ENCODE peak calls at places on chromosome 14, in four cellular contexts. One of them, this sample, is unnamed.
A peak's percentile ranks its signal among the peaks of the same experiment; 100 is the strongest.

GRCh38 chr14:85554106-85554505 is 24.2 kb downstream of the FLRT2 start:
- ATAC-seq in HepG2: no peak
- ATAC-seq in GM23338: no peak
- ATAC-seq in K562: no peak
- ATAC-seq in this sample: no peak

GRCh38 chr14:74380172-74380571 is 31.9 kb downstream of the VRTN start:
- ATAC-seq in HepG2: no peak
- ATAC-seq in GM23338: no peak
- ATAC-seq in K562: no peak
- ATAC-seq in this sample: no peak

GRCh38 chr14:84657866-84658385 is 872.0 kb upstream of the FLRT2 start:
- ATAC-seq in HepG2: no peak
- ATAC-seq in GM23338: no peak
- ATAC-seq in K562: no peak
- ATAC-seq in this sample: no peak

GRCh38 chr14:72716471-72716870 is 177.4 kb downstream of the DPF3 start:
- ATAC-seq in HepG2: no peak
- ATAC-seq in GM23338: no peak
- ATAC-seq in K562: no peak
- ATAC-seq in this sample: no peak

GRCh38 chr14:61320806-61321384 is 484 bp upstream of the PRKCH start:
- ATAC-seq in HepG2: peak; percentile 35
- ATAC-seq in GM23338: no peak
- ATAC-seq in K562: no peak
- ATAC-seq in this sample: peak; percentile 29

GRCh38 chr14:80017796-80018195 is 193.5 kb downstream of the DIO2 start:
- ATAC-seq in HepG2: no peak
- ATAC-seq in GM23338: no peak
- ATAC-seq in K562: no peak
- ATAC-seq in this sample: no peak

GRCh38 chr14:44379292-44379977 is 127.6 kb downstream of the FSCB start:
- ATAC-seq in HepG2: no peak
- ATAC-seq in GM23338: no peak
- ATAC-seq in K562: no peak
- ATAC-seq in this sample: no peak

GRCh38 chr14:75499084-75499875 is 23.0 kb upstream of the BATF start:
- ATAC-seq in HepG2: no peak
- ATAC-seq in GM23338: no peak
- ATAC-seq in K562: no peak
- ATAC-seq in this sample: no peak

GRCh38 chr14:67457782-67458181 is 30.7 kb downstream of the TMEM229B start:
- ATAC-seq in HepG2: peak; percentile 72
- ATAC-seq in GM23338: peak; percentile 95
- ATAC-seq in K562: no peak
- ATAC-seq in this sample: no peak

GRCh38 chr14:72745546-72745945 is 148.4 kb downstream of the DPF3 start:
- ATAC-seq in HepG2: no peak
- ATAC-seq in GM23338: no peak
- ATAC-seq in K562: no peak
- ATAC-seq in this sample: no peak

GRCh38 chr14:55638665-55639064 is 58.7 kb downstream of the KTN1 start:
- ATAC-seq in HepG2: no peak
- ATAC-seq in GM23338: no peak
- ATAC-seq in K562: no peak
- ATAC-seq in this sample: no peak

GRCh38 chr14:61519735-61520134 is 175.6 kb upstream of the HIF1A start:
- ATAC-seq in HepG2: no peak
- ATAC-seq in GM23338: no peak
- ATAC-seq in K562: no peak
- ATAC-seq in this sample: no peak

GRCh38 chr14:87979689-87980088 is 13.3 kb downstream of the GALC start:
- ATAC-seq in HepG2: no peak
- ATAC-seq in GM23338: no peak
- ATAC-seq in K562: no peak
- ATAC-seq in this sample: no peak

GRCh38 chr14:50339178-50339804 is 27.2 kb downstream of the DMAC2L start:
- ATAC-seq in HepG2: no peak
- ATAC-seq in GM23338: no peak
- ATAC-seq in K562: no peak
- ATAC-seq in this sample: no peak

GRCh38 chr14:91159182-91159581 is 45.3 kb downstream of the DGLUCY start:
- ATAC-seq in HepG2: no peak
- ATAC-seq in GM23338: no peak
- ATAC-seq in K562: no peak
- ATAC-seq in this sample: no peak

GRCh38 chr14:100159107-100159864 is at the start of gene DEGS2:
- ATAC-seq in HepG2: peak; percentile 33
- ATAC-seq in GM23338: peak; percentile 78
- ATAC-seq in K562: no peak
- ATAC-seq in this sample: peak; percentile 37
- TF ChIP-seq POLR2AphosphoS5 in HepG2: no peak
- TF ChIP-seq POLR2AphosphoS5 in GM23338: peak; percentile 37
- TF ChIP-seq POLR2AphosphoS5 in K562: no peak
- TF ChIP-seq POLR2AphosphoS5 in this sample: no peak

DNA sequence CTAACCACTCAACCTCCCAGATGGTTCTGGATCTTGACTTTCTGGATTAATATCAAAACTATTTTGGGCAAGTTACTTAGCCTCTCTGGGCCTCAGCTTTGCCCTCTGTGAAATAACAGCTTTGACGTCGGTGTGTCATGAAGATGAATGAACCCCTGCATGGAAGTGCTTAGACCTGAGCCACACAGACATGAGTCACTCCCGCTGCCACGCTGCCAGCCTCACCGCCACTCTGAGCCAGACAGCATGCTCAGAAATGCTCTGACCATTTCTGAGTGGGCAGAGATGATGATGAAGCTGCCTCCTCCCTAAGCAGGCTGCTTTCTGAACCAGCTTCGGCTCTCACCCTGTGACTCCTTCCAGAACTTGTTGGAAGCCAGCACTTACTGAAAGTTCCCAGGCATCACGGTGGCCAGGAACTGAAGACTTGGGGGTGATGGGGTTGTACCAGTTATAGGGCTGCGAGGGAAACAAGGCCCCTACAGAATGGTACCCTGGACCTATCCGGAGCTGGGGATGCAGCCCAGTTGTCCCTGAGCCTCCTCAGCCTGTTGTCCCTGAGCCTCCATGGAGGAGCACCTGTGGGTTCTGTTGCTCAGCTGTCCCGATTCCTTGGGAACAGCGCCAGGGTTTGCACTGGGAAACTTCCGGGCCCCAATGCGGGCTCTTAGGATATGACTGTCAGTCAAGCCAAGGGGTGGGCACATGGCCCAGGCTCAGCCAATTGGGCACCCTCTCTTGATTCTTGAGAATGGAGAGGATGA is 2.0 kb upstream of the CCDC197 start:
- ATAC-seq in HepG2: no peak
- ATAC-seq in GM23338: peak; percentile 75
- ATAC-seq in K562: no peak
- ATAC-seq in this sample: peak; percentile 89
- TF ChIP-seq POLR2AphosphoS5 in HepG2: no peak
- TF ChIP-seq POLR2AphosphoS5 in GM23338: no peak
- TF ChIP-seq POLR2AphosphoS5 in K562: no peak
- TF ChIP-seq POLR2AphosphoS5 in this sample: peak; percentile 96

GRCh38 chr14:99745307-99745951 is 47.8 kb upstream of the EML1 start:
- ATAC-seq in HepG2: no peak
- ATAC-seq in GM23338: no peak
- ATAC-seq in K562: no peak
- ATAC-seq in this sample: peak; percentile 58
- TF ChIP-seq POLR2AphosphoS5 in HepG2: no peak
- TF ChIP-seq POLR2AphosphoS5 in GM23338: no peak
- TF ChIP-seq POLR2AphosphoS5 in K562: no peak
- TF ChIP-seq POLR2AphosphoS5 in this sample: peak; percentile 69

GRCh38 chr14:102192840-102193502 is 53.3 kb downstream of the WDR20 start:
- ATAC-seq in HepG2: no peak
- ATAC-seq in GM23338: peak; percentile 88
- ATAC-seq in K562: no peak
- ATAC-seq in this sample: no peak
- TF ChIP-seq POLR2AphosphoS5 in HepG2: no peak
- TF ChIP-seq POLR2AphosphoS5 in GM23338: no peak
- TF ChIP-seq POLR2AphosphoS5 in K562: no peak
- TF ChIP-seq POLR2AphosphoS5 in this sample: no peak

DNA sequence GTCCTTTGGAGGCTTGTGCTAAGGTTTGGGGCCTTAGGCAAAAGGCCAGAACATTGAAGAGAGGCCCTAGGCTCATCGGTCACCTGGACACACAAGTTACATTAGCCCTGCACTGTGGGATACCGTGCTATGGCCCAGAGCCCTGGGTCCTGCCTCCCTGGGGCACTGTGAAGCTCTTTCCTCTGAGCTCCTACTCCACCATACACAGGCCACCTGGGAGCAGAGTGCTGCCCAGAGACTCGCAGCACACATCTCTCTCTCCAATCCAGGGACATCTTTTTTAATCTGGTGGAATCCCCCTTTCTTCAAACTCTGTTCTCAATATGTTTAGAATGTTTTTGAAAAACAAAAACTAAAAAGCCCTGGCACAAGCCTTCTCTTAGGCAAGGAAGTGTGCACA is 314.2 kb upstream of the RGS6 start:
- ATAC-seq in HepG2: no peak
- ATAC-seq in GM23338: peak; percentile 62
- ATAC-seq in K562: no peak
- ATAC-seq in this sample: no peak
- TF ChIP-seq POLR2AphosphoS5 in HepG2: no peak
- TF ChIP-seq POLR2AphosphoS5 in GM23338: no peak
- TF ChIP-seq POLR2AphosphoS5 in K562: no peak
- TF ChIP-seq POLR2AphosphoS5 in this sample: no peak

DNA sequence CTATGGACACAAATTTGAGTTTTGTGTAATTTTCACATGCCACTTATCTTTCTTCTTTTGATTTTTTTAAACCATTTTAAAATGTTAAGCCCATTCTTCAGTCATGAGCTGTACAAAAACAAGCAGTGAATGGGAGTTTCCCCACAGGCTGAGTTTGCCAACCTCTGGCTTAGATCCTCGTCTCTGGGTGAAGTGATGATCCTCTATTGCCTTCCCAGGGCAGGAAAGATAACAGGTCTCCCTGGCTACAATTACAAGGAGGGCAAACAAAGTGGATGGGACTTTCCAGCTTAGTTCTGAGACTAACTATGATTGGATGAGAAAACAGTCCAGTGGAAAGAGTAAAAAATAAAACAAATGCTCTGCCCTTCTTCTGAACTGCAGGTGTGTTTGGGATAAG is 203.7 kb downstream of the SPTSSA start:
- ATAC-seq in HepG2: no peak
- ATAC-seq in GM23338: no peak
- ATAC-seq in K562: no peak
- ATAC-seq in this sample: no peak
- TF ChIP-seq POLR2AphosphoS5 in HepG2: no peak
- TF ChIP-seq POLR2AphosphoS5 in GM23338: no peak
- TF ChIP-seq POLR2AphosphoS5 in K562: no peak
- TF ChIP-seq POLR2AphosphoS5 in this sample: no peak

GRCh38 chr14:104688505-104688754 is 988 bp upstream of the INF2 start:
- ATAC-seq in HepG2: no peak
- ATAC-seq in GM23338: no peak
- ATAC-seq in K562: no peak
- ATAC-seq in this sample: no peak

GRCh38 chr14:104688755-104689619 is at the start of gene INF2:
- ATAC-seq in HepG2: peak; percentile 57
- ATAC-seq in GM23338: peak; percentile 69
- ATAC-seq in K562: peak; percentile 84
- ATAC-seq in this sample: peak; percentile 69

GRCh38 chr14:104686624-104687517 is 2.5 kb upstream of the INF2 start:
- ATAC-seq in HepG2: no peak
- ATAC-seq in GM23338: no peak
- ATAC-seq in K562: no peak
- ATAC-seq in this sample: no peak

GRCh38 chr14:104685998-104686610 is 3.3 kb upstream of the INF2 start:
- ATAC-seq in HepG2: no peak
- ATAC-seq in GM23338: no peak
- ATAC-seq in K562: no peak
- ATAC-seq in this sample: no peak

GRCh38 chr14:104687601-104688504 is 1.6 kb upstream of the INF2 start:
- ATAC-seq in HepG2: peak; percentile 87
- ATAC-seq in GM23338: peak; percentile 38
- ATAC-seq in K562: peak; percentile 3
- ATAC-seq in this sample: peak; percentile 70
- TF ChIP-seq POLR2AphosphoS5 in HepG2: peak; percentile 69
- TF ChIP-seq POLR2AphosphoS5 in GM23338: no peak
- TF ChIP-seq POLR2AphosphoS5 in K562: no peak
- TF ChIP-seq POLR2AphosphoS5 in this sample: no peak

GRCh38 chr14:22685467-22685866 is 41.3 kb upstream of the OR6J1 start:
- ATAC-seq in HepG2: no peak
- ATAC-seq in GM23338: peak; percentile 32
- ATAC-seq in K562: peak; percentile 81
- ATAC-seq in this sample: no peak

GRCh38 chr14:22692194-22692593 is 48.0 kb upstream of the OR6J1 start:
- ATAC-seq in HepG2: no peak
- ATAC-seq in GM23338: no peak
- ATAC-seq in K562: no peak
- ATAC-seq in this sample: no peak

GRCh38 chr14:22691171-22691570 is 47.0 kb upstream of the OR6J1 start:
- ATAC-seq in HepG2: no peak
- ATAC-seq in GM23338: no peak
- ATAC-seq in K562: no peak
- ATAC-seq in this sample: no peak

DNA sequence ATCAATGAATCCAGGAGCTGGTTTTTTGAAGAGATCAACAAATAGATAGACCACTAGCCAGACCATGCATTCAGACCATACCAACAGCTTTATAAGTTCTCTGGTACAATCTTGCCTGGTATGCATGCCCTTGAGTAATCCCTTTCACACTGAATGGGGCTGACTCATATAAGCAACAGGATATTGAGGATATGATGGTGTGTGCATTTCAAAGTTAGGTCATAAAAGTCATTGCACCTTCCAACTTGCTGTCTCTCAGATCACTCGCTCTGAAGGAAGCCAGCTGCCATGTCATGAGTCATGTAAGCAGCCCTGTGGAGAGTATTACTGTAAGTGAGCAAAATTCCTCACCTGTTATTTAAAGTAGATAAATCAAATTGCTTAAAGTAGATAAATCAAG is 45.0 kb upstream of the OR6J1 start:
- ATAC-seq in HepG2: peak; percentile 89
- ATAC-seq in GM23338: no peak
- ATAC-seq in K562: no peak
- ATAC-seq in this sample: no peak
- TF ChIP-seq POLR2AphosphoS5 in HepG2: no peak
- TF ChIP-seq POLR2AphosphoS5 in GM23338: no peak
- TF ChIP-seq POLR2AphosphoS5 in K562: no peak
- TF ChIP-seq POLR2AphosphoS5 in this sample: no peak

GRCh38 chr14:76773188-76773885 is 12.1 kb downstream of the VASH1 start:
- ATAC-seq in HepG2: peak; percentile 49
- ATAC-seq in GM23338: peak; percentile 3
- ATAC-seq in K562: peak; percentile 87
- ATAC-seq in this sample: peak; percentile 68

GRCh38 chr14:76771432-76771980 is 10.2 kb downstream of the VASH1 start:
- ATAC-seq in HepG2: no peak
- ATAC-seq in GM23338: no peak
- ATAC-seq in K562: no peak
- ATAC-seq in this sample: no peak

GRCh38 chr14:76773956-76774355 is 12.7 kb downstream of the VASH1 start:
- ATAC-seq in HepG2: no peak
- ATAC-seq in GM23338: no peak
- ATAC-seq in K562: no peak
- ATAC-seq in this sample: no peak

GRCh38 chr14:76770521-76771431 is 9.5 kb downstream of the VASH1 start:
- ATAC-seq in HepG2: peak; percentile 28
- ATAC-seq in GM23338: no peak
- ATAC-seq in K562: no peak
- ATAC-seq in this sample: no peak

GRCh38 chr14:76772300-76773187 is 11.3 kb downstream of the VASH1 start:
- ATAC-seq in HepG2: peak; percentile 23
- ATAC-seq in GM23338: peak; percentile 5
- ATAC-seq in K562: peak; percentile 59
- ATAC-seq in this sample: peak; percentile 60
- TF ChIP-seq POLR2AphosphoS5 in HepG2: no peak
- TF ChIP-seq POLR2AphosphoS5 in GM23338: no peak
- TF ChIP-seq POLR2AphosphoS5 in K562: no peak
- TF ChIP-seq POLR2AphosphoS5 in this sample: no peak

This sample was measured in gastroesophageal sphincter.